ENCODE peak calls at places on chromosomes 6 and 20, in seven cellular contexts. C is GM12865, A is cardiac muscle cell, D is left lung, T is nephron progenitor cell, V is IMR-90, R is tibial artery. G is an unnamed sample.

GRCh38 chr6:28866342-28867077 is 57.3 kb downstream of the TRIM27 start:
- DNase-seq in A (peak; percentile 64), T (peak; percentile 72), R (peak; percentile 83), V (peak; percentile 29), C (peak; percentile 75), D (peak; percentile 80), G (peak; percentile 75)

GRCh38 chr20:9359561-9360308 is 154.7 kb upstream of the LAMP5 start:
- DNase-seq in C (peak; percentile 33), R (no peak), V (peak; percentile 70), T (peak; percentile 36), D (no peak), A (peak; percentile 84), G (peak; percentile 25)

GRCh38 chr6:153965996-153966395 is 73.0 kb upstream of the OPRM1 start:
- DNase-seq in A (peak; percentile 56), D (no peak), C (no peak), V (no peak), R (no peak), T (no peak), G (no peak)

GRCh38 chr6:31945507-31946369 is at the start of gene CFB:
- DNase-seq in C (no peak), T (no peak), V (peak; percentile 86), A (peak; percentile 91), R (peak; percentile 93), D (peak; percentile 80), G (no peak)

GRCh38 chr20:32247957-32248497 is 29.4 kb upstream of the KIF3B start:
- DNase-seq in A (no peak), C (no peak), V (no peak), D (no peak), R (no peak), T (no peak), G (no peak)

GRCh38 chr6:10309826-10310405 is 105.0 kb downstream of the TFAP2A start:
- DNase-seq in R (no peak), V (no peak), C (no peak), T (no peak), A (no peak), D (no peak), G (no peak)

GRCh38 chr20:62496525-62497218 is 20.9 kb upstream of the GATA5 start:
- DNase-seq in T (peak; percentile 80), D (no peak), A (no peak), C (peak; percentile 20), V (no peak), R (no peak), G (peak; percentile 77)

GRCh38 chr6:56932891-56933473 is 21.9 kb upstream of the BEND6 start:
- DNase-seq in R (no peak), C (no peak), V (no peak), A (no peak), T (no peak), D (no peak), G (no peak)

GRCh38 chr6:29552512-29553051 is 7.0 kb downstream of the UBD start:
- DNase-seq in R (no peak), D (no peak), T (no peak), A (peak; percentile 79), C (peak; percentile 75), V (peak; percentile 79), G (no peak)

GRCh38 chr6:107173779-107174178 is 58.5 kb upstream of the BEND3 start:
- DNase-seq in R (no peak), T (no peak), D (no peak), V (peak; percentile 65), A (peak; percentile 24), C (no peak), G (no peak)

GRCh38 chr6:148223424-148223842 is 119.2 kb upstream of the SASH1 start:
- DNase-seq in T (no peak), V (peak; percentile 80), R (no peak), C (no peak), A (no peak), D (no peak), G (no peak)

GRCh38 chr6:26157838-26158580 is 70.8 kb downstream of the HFE start:
- DNase-seq in V (peak; percentile 99), C (peak; percentile 97), R (peak; percentile 88), T (peak; percentile 66), A (peak; percentile 98), D (peak; percentile 84), G (peak; percentile 67)

GRCh38 chr6:26157150-26157837 is 70.1 kb downstream of the HFE start:
- DNase-seq in V (peak; percentile 64), R (peak; percentile 81), D (peak; percentile 76), C (peak; percentile 94), A (peak; percentile 65), T (peak; percentile 78), G (peak; percentile 81)

GRCh38 chr6:26155066-26155925 is 68.1 kb downstream of the HFE start:
- DNase-seq in V (no peak), A (peak; percentile 17), C (peak; percentile 34), D (no peak), T (peak; percentile 39), R (no peak), G (peak; percentile 65)

GRCh38 chr6:26156850-26157149 is 69.6 kb downstream of the HFE start:
- DNase-seq in V (no peak), R (no peak), C (no peak), T (no peak), D (no peak), A (no peak), G (no peak)

GRCh38 chr6:26156105-26156849 is 69.0 kb downstream of the HFE start:
- DNase-seq in D (peak; percentile 91), C (peak; percentile 98), T (peak; percentile 80), R (peak; percentile 96), V (peak; percentile 87), A (peak; percentile 90), G (peak; percentile 87)
- TF ChIP-seq CTCF in D (no peak), C (no peak), T (no peak), R (no peak), V (no peak), A (no peak), G (no peak)

GRCh38 chr6:692356-692851 is 535 bp downstream of the EXOC2 start:
- DNase-seq in D (peak; percentile 44), V (peak; percentile 34), A (peak; percentile 35), R (no peak), T (peak; percentile 57), C (peak; percentile 78), G (peak; percentile 60)

GRCh38 chr6:693737-694038 is 749 bp upstream of the EXOC2 start:
- DNase-seq in A (no peak), D (no peak), V (no peak), R (no peak), T (no peak), C (no peak), G (no peak)

GRCh38 chr6:689223-689622 is 3.7 kb downstream of the EXOC2 start:
- DNase-seq in C (no peak), V (no peak), T (no peak), A (no peak), R (no peak), D (no peak), G (no peak)

DNA sequence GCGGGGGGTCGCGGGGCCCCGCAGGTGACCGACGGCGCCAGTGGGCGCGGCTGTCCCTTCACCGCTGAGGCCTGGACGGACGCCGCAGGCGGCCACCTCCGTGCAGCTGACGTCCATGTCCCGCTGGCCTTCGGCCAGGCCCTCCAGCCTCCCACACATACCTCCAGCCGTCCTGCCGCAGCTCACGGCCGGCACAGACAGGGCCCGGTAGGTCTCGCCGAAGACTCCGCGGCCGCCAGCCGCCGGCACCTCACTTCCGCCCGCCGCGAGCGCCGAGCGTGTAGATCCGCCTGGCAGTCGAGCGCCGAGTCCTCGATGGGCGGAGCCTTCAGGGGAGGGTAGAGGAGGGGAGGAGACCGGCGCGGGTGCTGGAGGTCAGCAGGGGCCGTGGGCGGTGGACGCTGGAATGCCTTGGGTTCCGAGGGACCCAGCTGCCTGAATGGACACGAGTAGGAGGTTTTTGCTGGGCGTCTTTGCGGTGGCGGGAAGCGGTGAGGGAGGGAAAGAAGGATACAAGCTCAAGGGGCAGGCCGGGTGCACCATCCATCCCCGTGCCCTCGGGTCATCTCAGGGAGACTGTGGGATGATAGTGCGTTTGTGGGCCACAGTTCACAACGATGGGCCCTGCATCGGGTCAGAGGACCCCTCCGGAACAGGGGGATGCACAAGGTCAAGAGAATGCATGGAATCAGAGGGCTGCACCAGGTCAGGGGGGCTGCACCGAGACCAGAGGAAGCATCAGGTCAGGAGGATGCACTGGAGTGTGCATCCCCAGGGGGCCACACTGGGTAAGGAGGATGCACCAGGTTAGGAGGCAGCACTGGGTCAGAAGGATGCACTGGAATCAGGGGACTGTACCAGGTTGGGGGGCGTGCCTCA is at the start of gene EXOC2:
- DNase-seq in T (peak; percentile 90), C (peak; percentile 90), R (peak; percentile 89), V (peak; percentile 74), A (peak; percentile 86), D (peak; percentile 90), G (peak; percentile 94)
- TF ChIP-seq CTCF in T (no peak), C (no peak), R (no peak), V (no peak), A (peak; percentile 4), D (no peak), G (no peak)

GRCh38 chr6:87656857-87657256 is 45.2 kb downstream of the AKIRIN2 start:
- DNase-seq in V (no peak), C (peak; percentile 73), A (peak; percentile 6), D (no peak), T (no peak), R (no peak), G (no peak)

GRCh38 chr6:87661503-87661902 is 40.5 kb downstream of the AKIRIN2 start:
- DNase-seq in A (peak; percentile 29), T (no peak), R (no peak), V (peak; percentile 32), C (no peak), D (no peak), G (no peak)

GRCh38 chr6:87661016-87661415 is 41.0 kb downstream of the AKIRIN2 start:
- DNase-seq in T (no peak), A (peak; percentile 59), D (no peak), V (peak; percentile 55), R (no peak), C (no peak), G (no peak)

GRCh38 chr6:87660226-87660886 is 41.7 kb downstream of the AKIRIN2 start:
- DNase-seq in A (peak; percentile 35), V (peak; percentile 83), T (no peak), R (no peak), D (no peak), C (no peak), G (no peak)

GRCh38 chr6:87658516-87658915 is 43.5 kb downstream of the AKIRIN2 start:
- DNase-seq in V (no peak), T (no peak), C (no peak), R (no peak), A (peak; percentile 47), D (no peak), G (no peak)
- TF ChIP-seq CTCF in V (no peak), T (no peak), C (no peak), R (no peak), A (no peak), D (no peak), G (no peak)

GRCh38 chr20:63739129-63740069 is at the start of gene SLC2A4RG:
- DNase-seq in A (peak; percentile 83), C (peak; percentile 88), V (peak; percentile 62), D (peak; percentile 81), R (peak; percentile 90), T (peak; percentile 84), G (peak; percentile 76)

GRCh38 chr20:63741676-63742380 is 2.3 kb downstream of the SLC2A4RG start:
- DNase-seq in V (no peak), A (no peak), T (no peak), D (no peak), C (no peak), R (no peak), G (no peak)

GRCh38 chr20:63741354-63741675 is 1.7 kb downstream of the SLC2A4RG start:
- DNase-seq in T (no peak), V (no peak), R (no peak), A (no peak), D (no peak), C (no peak), G (no peak)

GRCh38 chr20:63740070-63740500 is 509 bp downstream of the SLC2A4RG start:
- DNase-seq in V (peak; percentile 7), A (peak; percentile 46), R (peak; percentile 86), D (no peak), T (peak; percentile 64), C (peak; percentile 60), G (peak; percentile 58)

GRCh38 chr20:63740501-63741353 is 1.2 kb downstream of the SLC2A4RG start:
- DNase-seq in R (peak; percentile 98), A (peak; percentile 94), C (peak; percentile 49), D (peak; percentile 92), V (peak; percentile 86), T (peak; percentile 73), G (peak; percentile 77)
- TF ChIP-seq CTCF in R (no peak), A (peak; percentile 11), C (no peak), D (no peak), V (peak; percentile 21), T (no peak), G (no peak)